ENCODE peak calls at places on chromosomes 13 and 19, in six cellular contexts. Q is brain microvascular endothelial cell, V is activated B cell treated with CpG ODN at 0.5 μM for 24 hours, S is lower lobe of right lung, Z is cardiac muscle cell, G is suprapubic skin. M is an unnamed sample.

GRCh38 chr13:52450012-52450792 is at the start of gene VPS36:
- DNase-seq in Q (peak), V (peak), G (peak), S (peak), Z (peak), M (peak)

GRCh38 chr19:41928221-41928683 is at the start of gene ERFL:
- DNase-seq in V (no peak), Q (no peak), G (no peak), Z (no peak), S (no peak), M (no peak)

GRCh38 chr19:35107541-35107939 is 8.1 kb upstream of the FXYD3 start:
- DNase-seq in Z (no peak), V (no peak), Q (peak), S (no peak), G (no peak), M (no peak)

GRCh38 chr13:59771272-59771671 is 392.5 kb downstream of the DIAPH3 start:
- DNase-seq in Z (peak), Q (peak), S (no peak), G (no peak), V (no peak), M (no peak)

GRCh38 chr19:30880551-30880950 is 468.7 kb downstream of the TSHZ3 start:
- DNase-seq in Z (no peak), V (no peak), G (no peak), Q (no peak), S (no peak), M (no peak)

GRCh38 chr13:84605927-84606326 is 723.7 kb upstream of the SLITRK1 start:
- DNase-seq in Z (no peak), G (peak), Q (no peak), S (no peak), V (no peak), M (no peak)

GRCh38 chr19:47023448-47023794 is 3.8 kb downstream of the NPAS1 start:
- DNase-seq in G (no peak), Z (no peak), S (no peak), V (no peak), Q (no peak), M (no peak)

GRCh38 chr13:25286308-25286968 is 850 bp downstream of the MTMR6 start:
- DNase-seq in G (no peak), V (no peak), Q (peak), Z (peak), S (no peak), M (peak)

GRCh38 chr19:2372076-2372612 is 12.1 kb downstream of the TMPRSS9 start:
- DNase-seq in S (no peak), Q (no peak), Z (no peak), G (no peak), V (no peak), M (no peak)

GRCh38 chr13:113033498-113033897 is 64.5 kb downstream of the MCF2L start:
- DNase-seq in Q (no peak), G (no peak), Z (no peak), V (no peak), S (no peak), M (no peak)

GRCh38 chr13:44050450-44051063 is 170.9 kb downstream of the LACC1 start:
- DNase-seq in Q (peak), S (no peak), G (no peak), V (no peak), Z (peak), M (no peak)

GRCh38 chr13:28137556-28137955 is 789 bp upstream of the PAN3 start:
- DNase-seq in V (no peak), G (no peak), S (no peak), Q (no peak), Z (no peak), M (no peak)

GRCh38 chr19:20103091-20103501 is 25.3 kb downstream of the ZNF90 start:
- DNase-seq in G (no peak), S (no peak), Q (no peak), Z (no peak), V (no peak), M (no peak)

GRCh38 chr13:26686285-26686684 is 74.3 kb downstream of the GPR12 start:
- DNase-seq in S (no peak), V (no peak), G (no peak), Z (no peak), Q (no peak), M (no peak)

GRCh38 chr19:18860725-18861124 is 29.0 kb downstream of the UPF1 start:
- DNase-seq in Q (no peak), V (no peak), Z (no peak), S (peak), G (no peak), M (no peak)

GRCh38 chr19:54281008-54281728 is at the start of gene LILRB2:
- DNase-seq in Q (no peak), Z (no peak), S (no peak), V (no peak), G (no peak), M (no peak)

GRCh38 chr19:43311706-43312105 is 41.8 kb upstream of the CD177 start:
- DNase-seq in V (no peak), Z (no peak), G (no peak), Q (no peak), S (no peak), M (no peak)

GRCh38 chr19:38394488-38394887 is 6.0 kb downstream of the SPRED3 start:
- DNase-seq in G (no peak), S (no peak), Q (peak), Z (peak), V (peak), M (no peak)

GRCh38 chr13:92272177-92272576 is 873.8 kb downstream of the GPC5 start:
- DNase-seq in V (no peak), S (no peak), Q (no peak), Z (no peak), G (no peak), M (no peak)

GRCh38 chr13:92260363-92260762 is 861.9 kb downstream of the GPC5 start:
- DNase-seq in Z (no peak), Q (no peak), G (no peak), V (no peak), S (no peak), M (no peak)

GRCh38 chr19:4338441-4339350 is at the start of gene STAP2:
- DNase-seq in G (peak), S (peak), Z (peak), V (no peak), Q (no peak), M (no peak)

GRCh38 chr13:28626266-28626665 is 32.7 kb upstream of the POMP start:
- DNase-seq in Q (no peak), S (no peak), G (no peak), V (no peak), Z (no peak), M (no peak)

GRCh38 chr19:39301562-39301961 is 5.4 kb downstream of the IFNL1 start:
- DNase-seq in S (no peak), Z (no peak), Q (no peak), G (no peak), V (no peak), M (no peak)

GRCh38 chr19:35373492-35373891 is 2.6 kb downstream of the GPR42 start:
- DNase-seq in V (no peak), Z (no peak), Q (no peak), G (no peak), S (no peak), M (no peak)

GRCh38 chr19:53537523-53538377 is at the start of gene ZNF331:
- DNase-seq in Q (peak), Z (peak), S (peak), G (peak), V (peak), M (peak)

GRCh38 chr19:18551631-18552030 is 6.0 kb upstream of the KXD1 start:
- DNase-seq in V (no peak), G (no peak), Q (no peak), S (no peak), Z (no peak), M (no peak)

GRCh38 chr13:25911020-25911419 is 140.8 kb downstream of the SHISA2 start:
- DNase-seq in Q (no peak), Z (no peak), G (no peak), S (no peak), V (no peak), M (no peak)

GRCh38 chr19:11626252-11626651 is 29.0 kb downstream of the ZNF627 start:
- DNase-seq in V (no peak), Z (no peak), Q (no peak), S (peak), G (no peak), M (no peak)

GRCh38 chr13:52361225-52361624 is 44.7 kb downstream of the THSD1 start:
- DNase-seq in Z (no peak), V (no peak), Q (no peak), G (no peak), S (no peak), M (no peak)

GRCh38 chr13:33032037-33032625 is 15.9 kb downstream of the KL start:
- DNase-seq in S (peak), Q (peak), G (no peak), Z (no peak), V (no peak), M (no peak)

DNA sequence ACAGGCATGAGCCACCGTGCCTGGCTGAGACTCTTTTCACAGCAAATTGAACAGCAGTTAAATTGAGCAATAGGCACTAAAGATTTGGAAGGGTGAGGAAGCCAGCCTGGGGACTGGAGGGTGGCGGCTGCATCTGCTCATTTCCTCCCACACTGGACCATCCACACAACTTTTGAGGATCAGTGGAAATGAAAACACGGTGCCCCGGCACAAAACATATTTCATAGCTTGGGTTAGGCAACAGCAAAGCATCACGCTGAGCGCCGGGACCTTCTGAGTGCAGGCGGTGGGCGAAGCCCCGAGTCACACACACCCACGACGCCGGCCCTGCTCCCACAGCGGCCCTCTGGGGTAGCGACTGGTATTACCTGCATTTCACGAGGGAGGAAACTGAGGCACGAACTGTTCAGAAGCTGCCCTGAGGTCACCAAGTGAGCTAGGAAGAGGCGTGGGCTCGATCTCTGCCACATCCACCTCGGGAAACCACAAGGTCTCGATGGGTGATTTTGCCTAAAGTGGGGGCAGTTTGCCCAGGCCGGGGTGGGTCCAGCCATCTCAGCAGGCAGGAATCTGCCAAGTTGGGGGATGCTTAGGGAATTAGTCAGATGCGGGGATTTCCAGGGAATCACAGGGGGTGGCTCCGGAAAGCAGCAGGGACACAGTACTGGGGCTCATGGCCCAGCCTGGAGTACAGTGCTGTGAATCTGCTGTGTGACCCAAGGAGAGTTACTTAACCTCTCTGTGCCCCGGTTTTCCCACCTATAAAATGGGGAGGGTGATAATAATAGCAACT is 3.5 kb upstream of the SBNO2 start:
- DNase-seq in V (no peak), Q (peak), Z (no peak), S (no peak), G (peak), M (no peak)
- TF ChIP-seq CTCF in V (no peak), Q (peak), Z (peak), S (no peak), G (peak), M (no peak)

DNA sequence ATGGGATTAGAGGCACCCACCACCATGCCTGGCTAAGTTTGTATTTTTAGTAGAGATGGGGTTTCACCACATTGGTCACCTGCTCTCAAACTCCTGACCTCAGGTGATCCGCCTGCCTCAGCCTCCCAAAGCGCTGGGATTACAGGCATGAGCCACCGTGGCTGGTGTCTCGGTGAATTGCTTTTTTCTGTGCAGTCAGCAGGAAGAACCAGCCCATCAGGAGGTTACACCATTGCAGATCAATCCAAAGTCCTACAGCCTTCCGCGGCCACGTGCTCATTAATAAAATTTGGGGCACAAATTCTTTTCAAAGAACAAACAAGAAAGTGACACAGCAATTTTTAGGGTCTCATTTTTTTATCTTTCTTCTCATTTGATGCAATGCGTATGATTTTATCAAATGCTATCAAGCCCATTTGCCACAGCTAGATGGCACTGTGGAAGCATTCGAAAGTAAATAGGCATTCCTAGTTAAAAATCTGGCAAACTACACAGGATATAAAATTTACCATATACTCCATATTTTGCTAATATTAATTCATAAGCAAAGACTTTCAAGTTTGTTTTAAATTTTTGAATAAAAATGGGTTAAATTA is 54.4 kb upstream of the ZNF835 start:
- DNase-seq in S (no peak), V (no peak), G (no peak), Q (no peak), Z (no peak), M (no peak)
- TF ChIP-seq CTCF in S (peak), V (no peak), G (no peak), Q (peak), Z (no peak), M (no peak)

GRCh38 chr13:23770428-23770827 is 118.8 kb downstream of the MIPEP start:
- DNase-seq in V (no peak), S (no peak), G (no peak), Q (no peak), Z (no peak), M (no peak)
- TF ChIP-seq CTCF in V (no peak), S (no peak), G (no peak), Q (no peak), Z (no peak), M (no peak)

DNA sequence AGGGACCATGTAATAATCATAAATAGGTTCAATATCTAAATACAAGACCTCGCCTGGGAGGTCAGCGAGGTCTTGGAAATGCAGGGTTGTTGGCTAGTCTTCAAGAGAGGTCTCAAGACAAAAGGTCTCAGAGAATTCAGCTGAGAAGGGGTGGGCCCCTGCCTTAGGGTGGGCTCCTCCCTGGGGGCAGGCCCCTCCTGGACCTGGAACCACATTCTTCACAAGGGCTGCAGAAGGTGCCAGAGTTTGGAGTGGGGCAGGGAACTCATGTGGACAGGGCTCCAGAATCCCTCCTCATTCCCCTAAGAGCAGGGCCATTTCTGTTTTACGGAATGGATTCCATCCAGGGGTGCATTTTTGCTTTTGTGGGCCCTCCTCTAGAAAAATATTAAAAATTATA is 10.2 kb downstream of the CEACAM18 start:
- DNase-seq in G (no peak), S (no peak), V (no peak), Q (no peak), Z (no peak), M (no peak)
- TF ChIP-seq CTCF in G (no peak), S (no peak), V (no peak), Q (no peak), Z (no peak), M (no peak)

GRCh38 chr19:22882797-22883196 is 50.7 kb downstream of the ZNF723 start:
- DNase-seq in S (no peak), G (no peak), V (no peak), Q (peak), Z (no peak), M (no peak)
- TF ChIP-seq CTCF in S (peak), G (no peak), V (no peak), Q (peak), Z (no peak), M (no peak)

GRCh38 chr19:23758187-23759074 is at the start of gene ZNF681:
- DNase-seq in Z (peak), V (peak), S (peak), Q (peak), G (peak), M (peak)
- TF ChIP-seq CTCF in Z (peak), V (no peak), S (no peak), Q (peak), G (no peak), M (peak)

GRCh38 chr13:30334663-30335386 is 27.5 kb upstream of the KATNAL1 start:
- DNase-seq in S (no peak), V (no peak), G (no peak), Z (peak), Q (no peak), M (no peak)
- TF ChIP-seq CTCF in S (peak), V (no peak), G (no peak), Z (peak), Q (peak), M (peak)

GRCh38 chr13:48730971-48731658 is 77.4 kb downstream of the CYSLTR2 start:
- DNase-seq in Z (no peak), S (no peak), V (no peak), Q (peak), G (no peak), M (no peak)
- TF ChIP-seq CTCF in Z (no peak), S (no peak), V (no peak), Q (peak), G (no peak), M (no peak)

M was measured in natural killer cell.